ENCODE peak calls at places on chromosome 9, in five cellular contexts. One of them, this sample, is unnamed.

GRCh38 chr9:109794361-109795012 is 14.5 kb downstream of the PALM2AKAP2 start:
- DNase-seq in mucosa of descending colon: no peak
- DNase-seq in activated CD4-positive, alpha-beta T cell treated with anti-CD3 and anti-CD28 coated beads, Interleukin-2, amount 50 U/mL, for 48 hours: no peak
- DNase-seq in stimulated activated CD4-positive, alpha-beta T cell treated with anti-CD3 and anti-CD28 coated beads, Interleukin-1b, Interleukin-23, amount 100 ng/mL, for 24 hours: no peak
- DNase-seq in CD4-positive, alpha-beta memory T cell: no peak
- DNase-seq in this sample: no peak

GRCh38 chr9:77307166-77307565 is 129.8 kb downstream of the VPS13A start:
- DNase-seq in stimulated activated CD4-positive, alpha-beta T cell treated with anti-CD3 and anti-CD28 coated beads, Interleukin-1b, Interleukin-23, amount 100 ng/mL, for 24 hours: no peak
- DNase-seq in activated CD4-positive, alpha-beta T cell treated with anti-CD3 and anti-CD28 coated beads, Interleukin-2, amount 50 U/mL, for 48 hours: no peak
- DNase-seq in CD4-positive, alpha-beta memory T cell: no peak
- DNase-seq in mucosa of descending colon: no peak
- DNase-seq in this sample: no peak

GRCh38 chr9:81125446-81126092 is 563.8 kb downstream of the TLE1 start:
- DNase-seq in activated CD4-positive, alpha-beta T cell treated with anti-CD3 and anti-CD28 coated beads, Interleukin-2, amount 50 U/mL, for 48 hours: no peak
- DNase-seq in mucosa of descending colon: no peak
- DNase-seq in stimulated activated CD4-positive, alpha-beta T cell treated with anti-CD3 and anti-CD28 coated beads, Interleukin-1b, Interleukin-23, amount 100 ng/mL, for 24 hours: no peak
- DNase-seq in CD4-positive, alpha-beta memory T cell: no peak
- DNase-seq in this sample: no peak

GRCh38 chr9:93967020-93967803 is 12.1 kb upstream of the BARX1 start:
- DNase-seq in stimulated activated CD4-positive, alpha-beta T cell treated with anti-CD3 and anti-CD28 coated beads, Interleukin-1b, Interleukin-23, amount 100 ng/mL, for 24 hours: no peak
- DNase-seq in CD4-positive, alpha-beta memory T cell: no peak
- DNase-seq in activated CD4-positive, alpha-beta T cell treated with anti-CD3 and anti-CD28 coated beads, Interleukin-2, amount 50 U/mL, for 48 hours: no peak
- DNase-seq in mucosa of descending colon: no peak
- DNase-seq in this sample: no peak

GRCh38 chr9:5626727-5627634 is 1.9 kb upstream of the RIC1 start:
- DNase-seq in activated CD4-positive, alpha-beta T cell treated with anti-CD3 and anti-CD28 coated beads, Interleukin-2, amount 50 U/mL, for 48 hours: peak
- DNase-seq in stimulated activated CD4-positive, alpha-beta T cell treated with anti-CD3 and anti-CD28 coated beads, Interleukin-1b, Interleukin-23, amount 100 ng/mL, for 24 hours: peak
- DNase-seq in CD4-positive, alpha-beta memory T cell: peak
- DNase-seq in mucosa of descending colon: no peak
- DNase-seq in this sample: no peak

GRCh38 chr9:113578279-113578865 is 114.8 kb downstream of the RGS3 start:
- DNase-seq in mucosa of descending colon: no peak
- DNase-seq in activated CD4-positive, alpha-beta T cell treated with anti-CD3 and anti-CD28 coated beads, Interleukin-2, amount 50 U/mL, for 48 hours: no peak
- DNase-seq in stimulated activated CD4-positive, alpha-beta T cell treated with anti-CD3 and anti-CD28 coated beads, Interleukin-1b, Interleukin-23, amount 100 ng/mL, for 24 hours: no peak
- DNase-seq in CD4-positive, alpha-beta memory T cell: no peak
- DNase-seq in this sample: no peak

GRCh38 chr9:99472240-99472915 is 250.3 kb downstream of the SEC61B start:
- DNase-seq in CD4-positive, alpha-beta memory T cell: no peak
- DNase-seq in activated CD4-positive, alpha-beta T cell treated with anti-CD3 and anti-CD28 coated beads, Interleukin-2, amount 50 U/mL, for 48 hours: no peak
- DNase-seq in mucosa of descending colon: no peak
- DNase-seq in stimulated activated CD4-positive, alpha-beta T cell treated with anti-CD3 and anti-CD28 coated beads, Interleukin-1b, Interleukin-23, amount 100 ng/mL, for 24 hours: no peak
- DNase-seq in this sample: no peak

GRCh38 chr9:133368249-133368881 is 7.5 kb downstream of the SURF4 start:
- DNase-seq in stimulated activated CD4-positive, alpha-beta T cell treated with anti-CD3 and anti-CD28 coated beads, Interleukin-1b, Interleukin-23, amount 100 ng/mL, for 24 hours: no peak
- DNase-seq in mucosa of descending colon: no peak
- DNase-seq in CD4-positive, alpha-beta memory T cell: no peak
- DNase-seq in activated CD4-positive, alpha-beta T cell treated with anti-CD3 and anti-CD28 coated beads, Interleukin-2, amount 50 U/mL, for 48 hours: no peak
- DNase-seq in this sample: no peak

GRCh38 chr9:105670775-105671174 is 8.5 kb downstream of the TAL2 start:
- DNase-seq in mucosa of descending colon: no peak
- DNase-seq in stimulated activated CD4-positive, alpha-beta T cell treated with anti-CD3 and anti-CD28 coated beads, Interleukin-1b, Interleukin-23, amount 100 ng/mL, for 24 hours: no peak
- DNase-seq in CD4-positive, alpha-beta memory T cell: no peak
- DNase-seq in activated CD4-positive, alpha-beta T cell treated with anti-CD3 and anti-CD28 coated beads, Interleukin-2, amount 50 U/mL, for 48 hours: no peak
- DNase-seq in this sample: no peak

GRCh38 chr9:106964822-106965525 is 102.0 kb downstream of the ZNF462 start:
- DNase-seq in activated CD4-positive, alpha-beta T cell treated with anti-CD3 and anti-CD28 coated beads, Interleukin-2, amount 50 U/mL, for 48 hours: no peak
- DNase-seq in mucosa of descending colon: no peak
- DNase-seq in stimulated activated CD4-positive, alpha-beta T cell treated with anti-CD3 and anti-CD28 coated beads, Interleukin-1b, Interleukin-23, amount 100 ng/mL, for 24 hours: no peak
- DNase-seq in CD4-positive, alpha-beta memory T cell: no peak
- DNase-seq in this sample: no peak

GRCh38 chr9:95783426-95783975 is 92.0 kb upstream of the ERCC6L2 start:
- DNase-seq in mucosa of descending colon: no peak
- DNase-seq in activated CD4-positive, alpha-beta T cell treated with anti-CD3 and anti-CD28 coated beads, Interleukin-2, amount 50 U/mL, for 48 hours: no peak
- DNase-seq in stimulated activated CD4-positive, alpha-beta T cell treated with anti-CD3 and anti-CD28 coated beads, Interleukin-1b, Interleukin-23, amount 100 ng/mL, for 24 hours: no peak
- DNase-seq in CD4-positive, alpha-beta memory T cell: no peak
- DNase-seq in this sample: peak